ENCODE peak calls at places on chromosomes 5 and 9, in nine cellular contexts. B is activated CD4-positive, alpha-beta T cell treated with anti-CD3 and anti-CD28 coated beads for 36 hours; Q is posterior vena cava; U is HepG2; J is tibial nerve; Z is kidney glomerular epithelial cell; V is stimulated activated CD8-positive, alpha-beta memory T cell treated with anti-CD3 and anti-CD28 coated beads, Interleukin-15, amount 100 ng/mL, for 1 hour; X is T-cell; A is T-helper 2 cell. H is an unnamed sample.

GRCh38 chr9:132023409-132024180 is 56.1 kb downstream of the MED27 start:
- DNase-seq in Q (no peak), B (no peak), U (no peak), V (no peak), Z (no peak), J (no peak), X (no peak), A (no peak), H (no peak)

GRCh38 chr9:132622144-132622543 is 39.7 kb downstream of the BARHL1 start:
- DNase-seq in A (no peak), B (no peak), Z (no peak), J (no peak), V (no peak), Q (no peak), U (no peak), X (no peak), H (no peak)

GRCh38 chr9:70080481-70081119 is 37.0 kb downstream of the MAMDC2 start:
- DNase-seq in A (no peak), X (no peak), V (no peak), Q (no peak), Z (no peak), U (peak), B (no peak), J (no peak), H (no peak)

GRCh38 chr9:7145361-7146069 is 387.7 kb downstream of the KDM4C start:
- DNase-seq in J (no peak), Q (no peak), A (no peak), X (no peak), B (no peak), Z (no peak), U (no peak), V (no peak), H (no peak)

GRCh38 chr9:111158375-111158774 is 120.1 kb upstream of the LPAR1 start:
- DNase-seq in Q (no peak), X (no peak), A (no peak), Z (no peak), B (no peak), U (no peak), J (no peak), V (no peak), H (no peak)

GRCh38 chr5:174903333-174903732 is 179.0 kb downstream of the MSX2 start:
- DNase-seq in B (peak), X (no peak), Q (no peak), U (no peak), J (no peak), Z (no peak), A (no peak), V (no peak), H (no peak)

GRCh38 chr9:124696101-124696500 is 75.0 kb downstream of the NR6A1 start:
- DNase-seq in Q (no peak), X (no peak), Z (no peak), J (no peak), V (no peak), A (no peak), B (no peak), U (peak), H (no peak)

GRCh38 chr5:143471041-143471509 is 67.6 kb upstream of the NR3C1 start:
- DNase-seq in X (no peak), V (no peak), A (no peak), J (no peak), U (no peak), Z (peak), Q (no peak), B (no peak), H (no peak)

GRCh38 chr5:120604898-120605297 is 140.8 kb downstream of the PRR16 start:
- DNase-seq in Q (no peak), Z (peak), A (no peak), V (no peak), X (no peak), B (no peak), U (no peak), J (no peak), H (no peak)

GRCh38 chr5:172939561-172939960 is 19.7 kb upstream of the RPL26L1 start:
- DNase-seq in A (no peak), B (no peak), U (no peak), Z (no peak), Q (peak), J (no peak), X (no peak), V (no peak), H (no peak)

GRCh38 chr9:87350915-87351314 is 146.8 kb upstream of the DAPK1 start:
- DNase-seq in U (no peak), B (no peak), A (no peak), J (no peak), Z (peak), V (no peak), X (no peak), Q (no peak), H (no peak)

GRCh38 chr9:137488906-137489305 is 29.8 kb upstream of the NSMF start:
- DNase-seq in B (no peak), J (no peak), V (no peak), X (no peak), U (no peak), Q (peak), A (no peak), Z (no peak), H (no peak)

GRCh38 chr5:124126504-124127240 is 614.7 kb downstream of the CSNK1G3 start:
- DNase-seq in X (no peak), A (no peak), U (no peak), Q (no peak), V (no peak), Z (peak), J (no peak), B (no peak), H (no peak)

GRCh38 chr5:52725781-52726180 is 61.9 kb upstream of the ITGA1 start:
- DNase-seq in A (no peak), B (no peak), U (no peak), Q (no peak), V (no peak), Z (no peak), X (no peak), J (no peak), H (no peak)

GRCh38 chr5:1494780-1495524 is 28.8 kb downstream of the LPCAT1 start:
- DNase-seq in Z (no peak), X (no peak), U (no peak), A (no peak), Q (peak), J (no peak), V (no peak), B (peak), H (no peak)

GRCh38 chr9:89256690-89257089 is 54.3 kb upstream of the CKS2 start:
- DNase-seq in U (no peak), Z (no peak), Q (no peak), X (no peak), B (no peak), A (no peak), V (no peak), J (no peak), H (no peak)

GRCh38 chr5:41524174-41524573 is 13.8 kb upstream of the PLCXD3 start:
- DNase-seq in V (no peak), U (no peak), B (no peak), Z (no peak), Q (no peak), A (no peak), J (no peak), X (no peak), H (no peak)

GRCh38 chr9:2872307-2872940 is 28.5 kb upstream of the PUM3 start:
- DNase-seq in Z (peak), U (peak), A (no peak), V (no peak), X (no peak), Q (no peak), B (no peak), J (no peak), H (no peak)

GRCh38 chr9:130995399-130995941 is 13.5 kb upstream of the LAMC3 start:
- DNase-seq in B (no peak), A (no peak), Q (no peak), J (no peak), Z (peak), V (no peak), U (no peak), X (no peak), H (no peak)